ENCODE peak calls at places on chromosomes 13 and 19, in five cellular contexts. B is NCI-H69, C is hepatic stellate cell, F is LNCaP clone FGC, X is EL. G is an unnamed sample.

GRCh38 chr19:43553656-43554055 is 20.7 kb downstream of the ZNF575 start:
- DNase-seq in B (no peak), C (no peak), F (no peak), X (no peak), G (peak)

GRCh38 chr13:47990427-47990826 is 10.6 kb downstream of the SUCLA2 start:
- DNase-seq in B (no peak), C (no peak), F (no peak), X (no peak), G (no peak)

GRCh38 chr19:17677002-17677401 is 11.2 kb downstream of the UNC13A start:
- DNase-seq in B (peak), C (no peak), F (no peak), X (no peak), G (peak)

GRCh38 chr13:69683921-69684663 is 423.5 kb upstream of the ATXN8OS start:
- DNase-seq in B (peak), C (no peak), F (no peak), X (no peak), G (no peak)

GRCh38 chr19:7607874-7608560 is 12.4 kb downstream of the CAMSAP3 start:
- DNase-seq in B (no peak), C (no peak), F (no peak), X (no peak), G (no peak)

GRCh38 chr19:31715249-31715944 is 366.2 kb upstream of the TSHZ3 start:
- DNase-seq in B (no peak), C (no peak), F (no peak), X (no peak), G (no peak)

GRCh38 chr13:100542546-100543156 is 45.9 kb downstream of the GGACT start:
- DNase-seq in B (peak), C (peak), F (no peak), X (peak), G (peak)

GRCh38 chr13:32894589-32895001 is 121.6 kb upstream of the KL start:
- DNase-seq in B (no peak), C (no peak), F (no peak), X (peak), G (no peak)

GRCh38 chr19:18895038-18895827 is 725 bp downstream of the CERS1 start:
- DNase-seq in B (peak), C (peak), F (no peak), X (peak), G (peak)

GRCh38 chr13:91922969-91923592 is 524.7 kb downstream of the GPC5 start:
- DNase-seq in B (peak), C (no peak), F (no peak), X (no peak), G (peak)